ENCODE peak calls at places on chromosomes 3 and 15, in seven cellular contexts. One of them, this sample, is unnamed.

GRCh38 chr3:4401441-4401840 is 65.6 kb downstream of the SUMF1 start:
- DNase-seq in HCT116: no peak
- DNase-seq in fibroblast of lung: no peak
- DNase-seq in GM12865: no peak
- DNase-seq in uterus: no peak
- DNase-seq in PC-3: no peak
- DNase-seq in fibroblast of villous mesenchyme: no peak
- DNase-seq in this sample: no peak

GRCh38 chr3:74614133-74614967 is at the start of gene CNTN3:
- DNase-seq in HCT116: no peak
- DNase-seq in fibroblast of lung: peak
- DNase-seq in GM12865: no peak
- DNase-seq in uterus: no peak
- DNase-seq in PC-3: no peak
- DNase-seq in fibroblast of villous mesenchyme: no peak
- DNase-seq in this sample: no peak

GRCh38 chr15:67077641-67078215 is 12.3 kb downstream of the SMAD3 start:
- DNase-seq in HCT116: no peak
- DNase-seq in fibroblast of lung: no peak
- DNase-seq in GM12865: no peak
- DNase-seq in uterus: no peak
- DNase-seq in PC-3: no peak
- DNase-seq in fibroblast of villous mesenchyme: no peak
- DNase-seq in this sample: no peak

GRCh38 chr3:121803921-121804320 is 30.9 kb downstream of the IQCB1 start:
- DNase-seq in HCT116: no peak
- DNase-seq in fibroblast of lung: no peak
- DNase-seq in GM12865: no peak
- DNase-seq in uterus: no peak
- DNase-seq in PC-3: no peak
- DNase-seq in fibroblast of villous mesenchyme: no peak
- DNase-seq in this sample: no peak

GRCh38 chr3:169787120-169787519 is 13.9 kb downstream of the MYNN start:
- DNase-seq in HCT116: no peak
- DNase-seq in fibroblast of lung: no peak
- DNase-seq in GM12865: no peak
- DNase-seq in uterus: no peak
- DNase-seq in PC-3: no peak
- DNase-seq in fibroblast of villous mesenchyme: no peak
- DNase-seq in this sample: no peak

GRCh38 chr3:87771338-87772059 is 287.3 kb downstream of the CGGBP1 start:
- DNase-seq in HCT116: peak
- DNase-seq in fibroblast of lung: peak
- DNase-seq in GM12865: peak
- DNase-seq in uterus: no peak
- DNase-seq in PC-3: peak
- DNase-seq in fibroblast of villous mesenchyme: peak
- DNase-seq in this sample: peak

GRCh38 chr3:168807426-168807825 is 711.7 kb upstream of the GOLIM4 start:
- DNase-seq in HCT116: no peak
- DNase-seq in fibroblast of lung: no peak
- DNase-seq in GM12865: no peak
- DNase-seq in uterus: no peak
- DNase-seq in PC-3: no peak
- DNase-seq in fibroblast of villous mesenchyme: no peak
- DNase-seq in this sample: no peak

GRCh38 chr15:63240136-63240535 is 37.3 kb upstream of the APH1B start:
- DNase-seq in HCT116: no peak
- DNase-seq in fibroblast of lung: no peak
- DNase-seq in GM12865: no peak
- DNase-seq in uterus: no peak
- DNase-seq in PC-3: no peak
- DNase-seq in fibroblast of villous mesenchyme: no peak
- DNase-seq in this sample: no peak

GRCh38 chr3:159620873-159621272 is 367.8 kb upstream of the IL12A start:
- DNase-seq in HCT116: peak
- DNase-seq in fibroblast of lung: peak
- DNase-seq in GM12865: no peak
- DNase-seq in uterus: no peak
- DNase-seq in PC-3: peak
- DNase-seq in fibroblast of villous mesenchyme: peak
- DNase-seq in this sample: no peak

GRCh38 chr3:159619341-159619885 is 369.2 kb upstream of the IL12A start:
- DNase-seq in HCT116: no peak
- DNase-seq in fibroblast of lung: peak
- DNase-seq in GM12865: no peak
- DNase-seq in uterus: no peak
- DNase-seq in PC-3: peak
- DNase-seq in fibroblast of villous mesenchyme: peak
- DNase-seq in this sample: no peak

GRCh38 chr3:159620281-159620680 is 368.4 kb upstream of the IL12A start:
- DNase-seq in HCT116: no peak
- DNase-seq in fibroblast of lung: peak
- DNase-seq in GM12865: no peak
- DNase-seq in uterus: no peak
- DNase-seq in PC-3: no peak
- DNase-seq in fibroblast of villous mesenchyme: no peak
- DNase-seq in this sample: no peak

DNA sequence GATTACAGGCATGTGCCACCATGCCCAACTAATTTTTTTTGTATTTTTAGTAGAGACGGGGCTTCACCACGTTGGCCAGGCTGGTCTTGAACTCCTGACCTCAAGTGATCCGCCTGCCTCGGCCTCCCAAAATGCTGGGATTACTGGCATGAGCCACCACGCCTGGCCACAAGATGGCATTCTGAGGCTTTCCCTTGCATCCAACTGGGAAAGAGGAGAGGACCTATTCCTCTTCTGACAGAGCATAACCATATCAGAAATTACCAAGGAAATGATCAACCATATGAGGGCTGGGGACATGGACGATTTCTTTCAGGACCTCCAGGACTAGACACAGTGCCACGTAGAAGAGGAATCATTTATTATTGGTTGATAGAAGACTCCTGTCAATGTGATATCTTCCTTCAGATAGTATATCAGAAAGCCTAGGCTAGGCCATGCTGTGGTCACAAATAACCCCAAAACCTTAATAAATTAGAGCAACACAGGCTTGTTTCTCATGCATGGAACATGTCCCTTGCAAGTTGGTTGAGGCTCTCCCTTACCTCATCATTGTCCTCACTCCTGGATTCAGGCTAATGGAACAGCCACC is 372.3 kb upstream of the IL12A start:
- DNase-seq in HCT116: no peak
- DNase-seq in fibroblast of lung: peak
- DNase-seq in GM12865: no peak
- DNase-seq in uterus: peak
- DNase-seq in PC-3: peak
- DNase-seq in fibroblast of villous mesenchyme: peak
- DNase-seq in this sample: no peak
- TF ChIP-seq CTCF in HCT116: peak
- TF ChIP-seq CTCF in fibroblast of lung: peak
- TF ChIP-seq CTCF in GM12865: no peak
- TF ChIP-seq CTCF in uterus: peak
- TF ChIP-seq CTCF in PC-3: peak
- TF ChIP-seq CTCF in fibroblast of villous mesenchyme: peak
- TF ChIP-seq CTCF in this sample: no peak

DNA sequence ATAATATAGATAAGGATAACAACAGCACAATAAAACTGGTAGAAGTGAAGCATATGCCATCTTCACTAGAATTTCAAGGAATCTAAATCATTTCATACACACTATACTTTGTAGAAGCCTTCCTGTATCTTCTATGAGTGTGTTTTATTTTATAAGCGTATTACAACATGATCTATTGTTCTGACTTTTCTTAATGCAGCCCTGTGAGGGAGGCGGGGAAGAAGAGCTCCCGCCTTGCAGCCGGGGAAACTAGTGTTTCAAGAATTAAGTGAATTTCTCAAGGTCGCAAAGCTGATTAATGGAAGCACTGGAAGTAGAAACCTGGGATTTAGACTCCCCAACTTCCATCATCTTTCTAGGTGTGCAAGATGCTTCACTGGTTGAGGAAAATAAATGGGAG is 33.0 kb downstream of the VGLL4 start:
- DNase-seq in HCT116: no peak
- DNase-seq in fibroblast of lung: no peak
- DNase-seq in GM12865: no peak
- DNase-seq in uterus: no peak
- DNase-seq in PC-3: no peak
- DNase-seq in fibroblast of villous mesenchyme: no peak
- DNase-seq in this sample: no peak
- H3K4me3 ChIP-seq in HCT116: no peak
- H3K4me3 ChIP-seq in fibroblast of lung: no peak
- H3K4me3 ChIP-seq in GM12865: no peak
- H3K4me3 ChIP-seq in uterus: no peak
- H3K4me3 ChIP-seq in PC-3: no peak
- H3K4me3 ChIP-seq in fibroblast of villous mesenchyme: peak
- H3K4me3 ChIP-seq in this sample: no peak

GRCh38 chr3:143071776-143072175 is 47.8 kb upstream of the CHST2 start:
- DNase-seq in HCT116: no peak
- DNase-seq in fibroblast of lung: no peak
- DNase-seq in GM12865: no peak
- DNase-seq in uterus: no peak
- DNase-seq in PC-3: no peak
- DNase-seq in fibroblast of villous mesenchyme: no peak
- DNase-seq in this sample: no peak

GRCh38 chr3:143068059-143068458 is 51.5 kb upstream of the CHST2 start:
- DNase-seq in HCT116: no peak
- DNase-seq in fibroblast of lung: no peak
- DNase-seq in GM12865: no peak
- DNase-seq in uterus: no peak
- DNase-seq in PC-3: no peak
- DNase-seq in fibroblast of villous mesenchyme: no peak
- DNase-seq in this sample: no peak

GRCh38 chr3:143066033-143066432 is 53.5 kb upstream of the CHST2 start:
- DNase-seq in HCT116: no peak
- DNase-seq in fibroblast of lung: no peak
- DNase-seq in GM12865: no peak
- DNase-seq in uterus: no peak
- DNase-seq in PC-3: no peak
- DNase-seq in fibroblast of villous mesenchyme: peak
- DNase-seq in this sample: no peak

GRCh38 chr3:143067201-143067600 is 52.4 kb upstream of the CHST2 start:
- DNase-seq in HCT116: no peak
- DNase-seq in fibroblast of lung: no peak
- DNase-seq in GM12865: no peak
- DNase-seq in uterus: no peak
- DNase-seq in PC-3: no peak
- DNase-seq in fibroblast of villous mesenchyme: peak
- DNase-seq in this sample: no peak

DNA sequence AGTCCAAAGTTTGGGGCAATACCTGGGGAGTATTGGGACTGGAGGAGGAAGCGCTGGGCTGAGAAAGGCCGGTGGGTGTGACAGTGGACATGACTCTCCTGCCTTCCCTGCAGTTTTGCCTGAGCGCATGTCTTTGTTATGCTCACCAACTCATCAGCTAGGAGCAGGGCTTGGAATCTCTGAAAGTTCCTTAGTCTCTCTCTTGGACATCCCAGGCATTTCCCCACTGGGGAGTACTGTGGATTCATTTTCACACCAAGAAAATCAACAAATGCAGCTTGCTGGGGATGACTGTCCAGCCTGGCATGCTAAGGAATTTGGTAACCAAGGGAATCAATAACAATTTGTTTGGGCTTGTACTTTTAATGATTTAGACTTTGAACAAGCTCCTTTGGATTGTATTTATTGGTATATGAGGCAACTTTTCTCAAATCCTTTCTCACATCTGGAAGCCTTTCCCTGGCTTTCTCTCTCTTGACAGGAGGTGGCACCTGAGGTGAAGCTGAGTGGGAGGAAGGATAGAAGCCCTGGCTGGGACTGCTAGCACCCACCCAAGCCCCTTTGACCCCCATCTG is 48.5 kb upstream of the CHST2 start:
- DNase-seq in HCT116: no peak
- DNase-seq in fibroblast of lung: peak
- DNase-seq in GM12865: no peak
- DNase-seq in uterus: no peak
- DNase-seq in PC-3: peak
- DNase-seq in fibroblast of villous mesenchyme: peak
- DNase-seq in this sample: no peak
- TF ChIP-seq CTCF in HCT116: no peak
- TF ChIP-seq CTCF in fibroblast of lung: no peak
- TF ChIP-seq CTCF in GM12865: no peak
- TF ChIP-seq CTCF in uterus: no peak
- TF ChIP-seq CTCF in PC-3: no peak
- TF ChIP-seq CTCF in fibroblast of villous mesenchyme: no peak
- TF ChIP-seq CTCF in this sample: no peak

GRCh38 chr3:36907911-36908646 is 36.8 kb downstream of the TRANK1 start:
- DNase-seq in HCT116: no peak
- DNase-seq in fibroblast of lung: peak
- DNase-seq in GM12865: peak
- DNase-seq in uterus: peak
- DNase-seq in PC-3: peak
- DNase-seq in fibroblast of villous mesenchyme: peak
- DNase-seq in this sample: no peak

GRCh38 chr3:36909181-36909580 is 35.7 kb downstream of the TRANK1 start:
- DNase-seq in HCT116: no peak
- DNase-seq in fibroblast of lung: no peak
- DNase-seq in GM12865: no peak
- DNase-seq in uterus: no peak
- DNase-seq in PC-3: no peak
- DNase-seq in fibroblast of villous mesenchyme: no peak
- DNase-seq in this sample: no peak

GRCh38 chr3:36909666-36910065 is 35.2 kb downstream of the TRANK1 start:
- DNase-seq in HCT116: no peak
- DNase-seq in fibroblast of lung: no peak
- DNase-seq in GM12865: no peak
- DNase-seq in uterus: no peak
- DNase-seq in PC-3: peak
- DNase-seq in fibroblast of villous mesenchyme: no peak
- DNase-seq in this sample: no peak

GRCh38 chr3:36908647-36909180 is 36.1 kb downstream of the TRANK1 start:
- DNase-seq in HCT116: no peak
- DNase-seq in fibroblast of lung: no peak
- DNase-seq in GM12865: peak
- DNase-seq in uterus: no peak
- DNase-seq in PC-3: no peak
- DNase-seq in fibroblast of villous mesenchyme: no peak
- DNase-seq in this sample: no peak

DNA sequence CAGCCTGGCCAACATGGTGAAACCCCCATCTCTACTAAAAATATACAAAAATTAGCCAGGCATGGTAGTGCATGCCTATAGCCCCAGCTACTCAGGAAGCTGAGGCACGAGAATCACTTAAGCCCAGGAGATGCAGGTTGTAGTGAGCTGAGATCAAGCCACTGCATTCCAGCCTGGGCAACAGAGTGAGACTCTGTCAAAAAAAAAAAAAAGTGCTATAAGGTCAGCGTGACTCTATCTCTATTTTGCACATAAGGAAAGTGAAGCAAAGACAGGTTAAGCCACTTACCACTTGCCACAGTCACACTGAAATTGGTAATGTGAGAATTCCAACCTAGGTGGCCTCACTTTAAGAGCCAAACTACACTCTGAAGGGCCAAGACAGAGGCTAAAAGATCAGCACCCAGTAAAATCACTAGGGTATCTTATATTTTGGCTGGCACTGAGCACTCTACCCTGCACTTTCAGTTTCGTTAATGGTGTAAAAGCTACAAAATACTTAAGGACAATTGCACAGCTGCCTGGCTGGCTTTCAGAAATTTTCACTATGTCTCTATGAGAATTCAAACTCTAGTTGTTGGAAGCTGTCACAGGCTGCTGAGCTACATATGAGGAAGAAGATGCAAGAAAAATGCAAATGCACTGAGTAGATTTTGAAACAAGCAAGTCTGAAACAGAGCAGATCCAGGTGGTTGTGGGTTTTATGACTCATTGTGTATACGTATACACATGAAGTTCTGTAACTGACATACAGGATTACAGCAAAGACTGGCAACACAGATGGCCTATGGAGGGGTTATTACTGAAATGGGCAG is 32.7 kb downstream of the TRANK1 start:
- DNase-seq in HCT116: no peak
- DNase-seq in fibroblast of lung: peak
- DNase-seq in GM12865: peak
- DNase-seq in uterus: no peak
- DNase-seq in PC-3: peak
- DNase-seq in fibroblast of villous mesenchyme: peak
- DNase-seq in this sample: peak
- H3K4me3 ChIP-seq in HCT116: no peak
- H3K4me3 ChIP-seq in fibroblast of lung: peak
- H3K4me3 ChIP-seq in GM12865: no peak
- H3K4me3 ChIP-seq in uterus: no peak
- H3K4me3 ChIP-seq in PC-3: peak
- H3K4me3 ChIP-seq in fibroblast of villous mesenchyme: peak
- H3K4me3 ChIP-seq in this sample: peak

This sample was measured in GM12864.